ENCODE peak calls at places on chromosomes 11 and 22, in ten cellular contexts. O, W, N, M, D, U, J, K, G and X are unnamed samples.

GRCh38 chr11:131943296-131943695 is 572.9 kb downstream of the NTM start:
- DNase-seq in D (no peak), J (no peak), N (no peak), O (peak), W (no peak), M (no peak), U (no peak), K (no peak), G (no peak), X (peak)

GRCh38 chr22:17910561-17911311 is 113.6 kb downstream of the MICAL3 start:
- DNase-seq in J (peak), N (peak), O (peak), M (peak), K (peak), W (peak), D (peak), U (peak), G (peak), X (peak)

GRCh38 chr22:47036352-47036751 is 273.9 kb downstream of the TBC1D22A start:
- DNase-seq in M (no peak), G (no peak), U (no peak), O (no peak), D (no peak), J (no peak), N (no peak), K (no peak), W (no peak), X (no peak)

GRCh38 chr22:41940853-41941765 is 5.8 kb downstream of the CENPM start:
- DNase-seq in N (peak), O (peak), G (peak), M (peak), J (peak), D (peak), U (peak), W (peak), K (peak), X (peak)

GRCh38 chr11:72589802-72590761 is 84.1 kb downstream of the PDE2A start:
- DNase-seq in M (peak), U (peak), D (peak), N (peak), K (no peak), O (no peak), J (peak), W (peak), G (peak), X (peak)

GRCh38 chr22:42581762-42582716 is 28.3 kb downstream of the SERHL2 start:
- DNase-seq in K (peak), N (peak), G (peak), J (peak), U (peak), D (peak), W (peak), O (peak), M (peak), X (peak)

GRCh38 chr11:1573077-1573846 is 1.2 kb upstream of the DUSP8 start:
- DNase-seq in G (no peak), N (peak), J (no peak), W (no peak), D (no peak), K (no peak), U (no peak), O (no peak), M (peak), X (no peak)

GRCh38 chr11:16782226-16782919 is 43.9 kb downstream of the C11orf58 start:
- DNase-seq in M (no peak), G (no peak), U (no peak), W (no peak), J (no peak), N (no peak), D (no peak), O (no peak), K (no peak), X (peak)

GRCh38 chr11:113884361-113884836 is 9.0 kb upstream of the USP28 start:
- DNase-seq in G (no peak), N (peak), D (peak), W (peak), J (peak), U (peak), O (no peak), M (no peak), K (peak), X (no peak)

GRCh38 chr22:43289551-43289963 is 53.6 kb downstream of the SCUBE1 start:
- DNase-seq in O (no peak), K (peak), G (peak), M (no peak), D (no peak), W (peak), U (no peak), J (no peak), N (no peak), X (no peak)

GRCh38 chr11:2271327-2272240 is 1.2 kb upstream of the ASCL2 start:
- DNase-seq in G (no peak), W (no peak), U (no peak), O (no peak), N (peak), M (no peak), J (peak), K (no peak), D (peak), X (no peak)

GRCh38 chr11:95412074-95412473 is 181.1 kb upstream of the SESN3 start:
- DNase-seq in W (no peak), N (no peak), U (no peak), K (no peak), O (peak), J (no peak), D (no peak), M (no peak), G (no peak), X (no peak)

GRCh38 chr11:69127091-69127850 is 28.5 kb upstream of the SMIM38 start:
- DNase-seq in J (no peak), M (no peak), D (peak), O (no peak), W (no peak), N (no peak), K (no peak), G (no peak), U (peak), X (no peak)

GRCh38 chr11:9568854-9569587 is 4.4 kb upstream of the WEE1 start:
- DNase-seq in O (peak), N (no peak), M (peak), J (peak), U (peak), G (peak), K (peak), D (peak), W (peak), X (peak)

GRCh38 chr11:66951927-66952337 is 6.3 kb downstream of the PC start:
- DNase-seq in M (no peak), W (no peak), N (no peak), G (peak), D (no peak), U (no peak), K (peak), J (no peak), O (no peak), X (no peak)

GRCh38 chr22:37007666-37008065 is 11.6 kb downstream of the TST start:
- DNase-seq in J (no peak), O (no peak), M (no peak), N (no peak), D (no peak), G (peak), W (no peak), U (no peak), K (no peak), X (no peak)

GRCh38 chr11:45518853-45519545 is 146.4 kb downstream of the CHST1 start:
- DNase-seq in U (no peak), D (no peak), K (no peak), N (no peak), W (no peak), G (no peak), M (no peak), O (no peak), J (no peak), X (no peak)

GRCh38 chr11:2175659-2176058 is 4.0 kb upstream of the TH start:
- DNase-seq in K (peak), W (peak), O (peak), D (no peak), J (no peak), U (peak), G (no peak), M (no peak), N (no peak), X (peak)

GRCh38 chr22:29765905-29766631 is 739 bp downstream of the ZMAT5 start:
- DNase-seq in J (no peak), N (no peak), M (no peak), D (no peak), O (no peak), G (no peak), K (no peak), W (peak), U (no peak), X (no peak)

GRCh38 chr22:29245626-29246385 is 22.0 kb downstream of the RHBDD3 start:
- DNase-seq in O (peak), U (peak), J (peak), G (peak), W (peak), M (peak), K (peak), D (peak), N (peak), X (peak)

GRCh38 chr11:34585870-34586654 is 34.8 kb upstream of the EHF start:
- DNase-seq in O (peak), U (peak), D (no peak), W (peak), J (peak), K (peak), N (no peak), G (peak), M (peak), X (peak)

GRCh38 chr11:62390727-62391126 is 28.1 kb upstream of the SCGB1A1 start:
- DNase-seq in G (no peak), K (peak), W (peak), M (no peak), N (no peak), O (no peak), J (no peak), D (no peak), U (no peak), X (no peak)

GRCh38 chr11:62677160-62677559 is 1.7 kb downstream of the UBXN1 start:
- DNase-seq in M (no peak), N (no peak), U (no peak), W (no peak), O (no peak), K (no peak), G (no peak), J (no peak), D (no peak), X (peak)

GRCh38 chr11:67372232-67372992 is 986 bp downstream of the CLCF1 start:
- DNase-seq in W (peak), O (no peak), J (no peak), U (no peak), G (no peak), N (peak), D (no peak), K (no peak), M (no peak), X (no peak)

GRCh38 chr22:29658171-29658570 is 54.7 kb downstream of the NF2 start:
- DNase-seq in W (no peak), N (no peak), D (no peak), G (no peak), M (no peak), O (no peak), K (no peak), J (peak), U (no peak), X (no peak)

GRCh38 chr22:28025333-28025732 is 106.3 kb upstream of the PITPNB start:
- DNase-seq in N (no peak), K (no peak), M (no peak), G (no peak), U (no peak), O (no peak), J (no peak), D (no peak), W (no peak), X (no peak)

GRCh38 chr22:27885977-27886842 is 32.8 kb downstream of the PITPNB start:
- DNase-seq in J (peak), G (peak), M (peak), N (peak), W (peak), O (peak), D (no peak), K (peak), U (peak), X (peak)

GRCh38 chr22:20537325-20537756 is 29.9 kb downstream of the MED15 start:
- DNase-seq in W (no peak), N (no peak), J (peak), G (no peak), D (no peak), K (no peak), O (no peak), M (no peak), U (no peak), X (no peak)

GRCh38 chr11:96303980-96304379 is 39.0 kb downstream of the MAML2 start:
- DNase-seq in J (no peak), N (no peak), U (no peak), D (no peak), G (peak), W (peak), M (no peak), O (no peak), K (no peak), X (no peak)

GRCh38 chr11:100876826-100877545 is 189.9 kb downstream of the ARHGAP42 start:
- DNase-seq in U (peak), J (peak), W (peak), D (no peak), O (peak), K (peak), M (peak), G (peak), N (no peak), X (peak)

GRCh38 chr11:26947379-26947844 is 46.5 kb upstream of the FIBIN start:
- DNase-seq in J (peak), D (no peak), K (peak), G (no peak), U (peak), O (peak), W (peak), N (no peak), M (peak), X (no peak)

GRCh38 chr11:109285465-109285864 is 136.5 kb upstream of the C11orf87 start:
- DNase-seq in W (peak), G (no peak), D (no peak), U (no peak), K (no peak), M (no peak), O (no peak), J (no peak), N (no peak), X (no peak)

GRCh38 chr11:76302707-76303395 is 78.1 kb downstream of the THAP12 start:
- DNase-seq in D (no peak), G (no peak), J (no peak), N (no peak), W (no peak), U (no peak), M (no peak), O (no peak), K (no peak), X (no peak)

GRCh38 chr11:111269146-111269868 is 23.8 kb downstream of the POU2AF2 start:
- DNase-seq in U (no peak), D (no peak), W (no peak), M (no peak), N (no peak), G (no peak), K (no peak), O (no peak), J (peak), X (no peak)

GRCh38 chr11:61004037-61004641 is 32.7 kb downstream of the CD6 start:
- DNase-seq in U (peak), N (no peak), D (no peak), W (no peak), G (no peak), M (no peak), K (peak), O (no peak), J (no peak), X (no peak)

GRCh38 chr11:1146311-1146864 is 11.4 kb upstream of the MUC5AC start:
- DNase-seq in G (no peak), K (no peak), O (no peak), D (no peak), J (no peak), N (no peak), M (no peak), W (no peak), U (no peak), X (no peak)

GRCh38 chr11:92168936-92169335 is 55.7 kb upstream of the FAT3 start:
- DNase-seq in N (no peak), M (no peak), U (no peak), O (no peak), D (no peak), G (no peak), K (no peak), J (peak), W (no peak), X (no peak)

GRCh38 chr11:93567406-93567819 is 24.2 kb upstream of the SMCO4 start:
- DNase-seq in U (peak), K (no peak), J (no peak), W (peak), M (no peak), N (no peak), O (no peak), G (no peak), D (no peak), X (peak)

GRCh38 chr11:65572356-65573043 is at the start of gene FAM89B:
- DNase-seq in N (peak), M (peak), K (peak), D (peak), G (peak), O (peak), W (peak), J (peak), U (peak), X (peak)

GRCh38 chr11:65575568-65576231 is at the start of gene EHBP1L1:
- DNase-seq in N (no peak), D (no peak), W (peak), K (peak), G (peak), U (peak), M (peak), O (peak), J (peak), X (peak)

GRCh38 chr11:65574963-65575567 is 788 bp upstream of the EHBP1L1 start:
- DNase-seq in O (no peak), D (no peak), U (no peak), M (no peak), W (peak), N (no peak), G (peak), J (peak), K (no peak), X (peak)

GRCh38 chr11:65573391-65574146 is 1.2 kb downstream of the FAM89B start:
- DNase-seq in J (no peak), W (peak), K (no peak), D (no peak), N (no peak), U (no peak), M (no peak), O (no peak), G (no peak), X (peak)

GRCh38 chr11:65574147-65574962 is 1.5 kb upstream of the EHBP1L1 start:
- DNase-seq in N (peak), D (peak), U (peak), M (peak), G (peak), O (peak), K (peak), J (peak), W (peak), X (peak)
- H3K27ac ChIP-seq in N (no peak), D (no peak), U (peak), M (peak), G (peak), O (no peak), K (peak), J (peak), W (peak), X (peak)

GRCh38 chr22:38034278-38034882 is 22.8 kb upstream of the PICK1 start:
- DNase-seq in K (peak), O (peak), U (peak), N (peak), J (peak), G (peak), W (peak), D (peak), M (peak), X (peak)
- H3K4me2 ChIP-seq in K (no peak), O (peak), U (no peak), N (peak), J (peak), G (peak), W (peak), D (no peak), M (peak), X (peak)

GRCh38 chr22:25027052-25027525 is 74.6 kb downstream of the KIAA1671 start:
- DNase-seq in O (no peak), D (no peak), U (no peak), W (no peak), M (no peak), G (no peak), N (no peak), J (no peak), K (no peak), X (peak)
- H3K27ac ChIP-seq in O (peak), D (no peak), U (no peak), W (no peak), M (no peak), G (peak), N (no peak), J (no peak), K (no peak), X (peak)

GRCh38 chr11:103491777-103492176 is 382.6 kb downstream of the DYNC2H1 start:
- DNase-seq in O (peak), J (peak), W (no peak), N (no peak), D (peak), U (no peak), M (peak), K (no peak), G (no peak), X (peak)
- H3K4me2 ChIP-seq in O (no peak), J (no peak), W (no peak), N (peak), D (no peak), U (no peak), M (no peak), K (no peak), G (no peak), X (no peak)

DNA sequence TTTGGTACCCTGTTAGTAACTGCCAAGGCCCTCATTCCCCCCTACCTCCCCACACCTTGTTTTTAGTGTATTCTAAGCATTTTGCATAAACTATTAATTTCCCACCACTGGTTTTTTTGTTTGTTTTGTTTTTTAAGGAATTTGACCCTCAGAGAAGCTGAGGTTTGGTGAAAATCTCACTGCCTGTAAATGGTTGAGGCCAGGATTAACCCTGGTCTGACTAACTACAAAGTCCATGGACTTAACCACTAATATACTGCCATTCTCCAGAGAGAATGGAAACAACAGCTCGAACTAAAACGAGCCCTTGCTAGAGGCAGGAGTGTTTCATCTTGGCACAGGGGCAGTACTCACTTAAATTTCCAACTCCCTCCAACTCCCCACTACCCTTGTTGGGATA is 2.9 kb downstream of the CTNND1 start:
- DNase-seq in D (no peak), U (peak), K (no peak), G (no peak), M (no peak), W (peak), N (no peak), O (no peak), J (no peak), X (no peak)
- H3K27ac ChIP-seq in D (no peak), U (no peak), K (peak), G (peak), M (peak), W (peak), N (no peak), O (peak), J (peak), X (no peak)

DNA sequence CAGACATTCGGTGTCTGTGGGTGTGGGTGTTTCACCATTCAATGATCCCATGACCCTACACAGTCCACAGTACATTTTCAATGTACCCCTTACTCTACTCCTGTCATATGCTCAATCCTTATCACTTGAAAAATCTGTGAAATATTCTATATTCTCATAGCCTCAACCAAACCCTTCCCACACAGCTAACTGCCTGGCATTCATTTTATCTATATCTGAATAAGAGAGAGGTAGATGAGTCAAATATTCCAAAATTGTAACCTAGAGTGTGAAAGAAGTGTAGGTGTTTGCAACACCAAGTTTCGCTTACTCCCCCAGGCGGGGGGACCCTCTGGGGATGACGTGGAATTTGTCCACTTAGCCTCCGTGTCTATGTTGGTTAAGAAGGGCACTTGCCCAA is 354.8 kb downstream of the ETS1 start:
- DNase-seq in J (peak), M (no peak), K (no peak), N (no peak), G (no peak), W (no peak), O (no peak), D (no peak), U (no peak), X (no peak)
- H3K4me2 ChIP-seq in J (no peak), M (no peak), K (no peak), N (no peak), G (no peak), W (no peak), O (no peak), D (no peak), U (no peak), X (no peak)

GRCh38 chr22:22820626-22821025 is 67.0 kb upstream of the IGLL5 start:
- DNase-seq in J (no peak), M (no peak), U (no peak), W (no peak), N (no peak), D (no peak), K (no peak), G (no peak), O (no peak), X (no peak)
- H3K27ac ChIP-seq in J (no peak), M (no peak), U (no peak), W (no peak), N (no peak), D (no peak), K (no peak), G (no peak), O (no peak), X (no peak)

GRCh38 chr22:31604746-31605705 is 57.0 kb downstream of the PISD start:
- DNase-seq in N (no peak), G (no peak), W (no peak), U (no peak), J (no peak), D (no peak), O (no peak), K (no peak), M (no peak), X (no peak)

GRCh38 chr22:31603081-31603525 is 58.9 kb downstream of the PISD start:
- DNase-seq in U (no peak), W (no peak), G (no peak), J (no peak), M (no peak), O (no peak), K (no peak), N (no peak), D (no peak), X (no peak)

GRCh38 chr22:31605851-31606585 is 56.0 kb downstream of the PISD start:
- DNase-seq in G (no peak), D (no peak), M (no peak), W (no peak), N (no peak), J (peak), U (no peak), O (no peak), K (no peak), X (no peak)

GRCh38 chr22:31603574-31603973 is 58.4 kb downstream of the PISD start:
- DNase-seq in J (no peak), W (no peak), K (no peak), N (no peak), U (no peak), D (no peak), G (no peak), M (no peak), O (no peak), X (no peak)

GRCh38 chr22:31604137-31604705 is 57.8 kb downstream of the PISD start:
- DNase-seq in G (no peak), J (no peak), O (no peak), U (no peak), M (no peak), N (no peak), K (no peak), W (no peak), D (no peak), X (no peak)
- H3K4me2 ChIP-seq in G (no peak), J (no peak), O (no peak), U (no peak), M (no peak), N (no peak), K (no peak), W (no peak), D (no peak), X (no peak)